ENCODE peak calls at places on chromosomes 5 and 9, in ten cellular contexts. One of them, this sample, is unnamed.

GRCh38 chr5:122126711-122127385 is 2.5 kb upstream of the ZNF474 start:
- DNase-seq in upper lobe of right lung: no peak
- DNase-seq in brain microvascular endothelial cell: no peak
- DNase-seq in astrocyte of the hippocampus: peak
- DNase-seq in epithelial cell of esophagus: no peak
- DNase-seq in skeletal muscle cell: no peak
- DNase-seq in Calu3: no peak
- DNase-seq in astrocyte of the spinal cord: peak
- DNase-seq in activated naive CD4-positive, alpha-beta T cell treated with anti-CD3 and anti-CD28 coated beads for 36 hours: no peak
- DNase-seq in amniotic epithelial cell: peak
- DNase-seq in this sample: no peak

GRCh38 chr9:120555884-120556283 is 24.1 kb downstream of the CDK5RAP2 start:
- DNase-seq in upper lobe of right lung: no peak
- DNase-seq in brain microvascular endothelial cell: no peak
- DNase-seq in astrocyte of the hippocampus: no peak
- DNase-seq in epithelial cell of esophagus: no peak
- DNase-seq in skeletal muscle cell: no peak
- DNase-seq in Calu3: no peak
- DNase-seq in astrocyte of the spinal cord: no peak
- DNase-seq in activated naive CD4-positive, alpha-beta T cell treated with anti-CD3 and anti-CD28 coated beads for 36 hours: no peak
- DNase-seq in amniotic epithelial cell: no peak
- DNase-seq in this sample: no peak

GRCh38 chr9:85223506-85224108 is 518.1 kb downstream of the AGTPBP1 start:
- DNase-seq in upper lobe of right lung: no peak
- DNase-seq in brain microvascular endothelial cell: no peak
- DNase-seq in astrocyte of the hippocampus: no peak
- DNase-seq in epithelial cell of esophagus: peak
- DNase-seq in skeletal muscle cell: no peak
- DNase-seq in Calu3: no peak
- DNase-seq in astrocyte of the spinal cord: peak
- DNase-seq in activated naive CD4-positive, alpha-beta T cell treated with anti-CD3 and anti-CD28 coated beads for 36 hours: no peak
- DNase-seq in amniotic epithelial cell: no peak
- DNase-seq in this sample: no peak

GRCh38 chr9:135525241-135526088 is 4.2 kb downstream of the LCN1 start:
- DNase-seq in upper lobe of right lung: peak
- DNase-seq in brain microvascular endothelial cell: no peak
- DNase-seq in astrocyte of the hippocampus: no peak
- DNase-seq in epithelial cell of esophagus: no peak
- DNase-seq in skeletal muscle cell: no peak
- DNase-seq in Calu3: no peak
- DNase-seq in astrocyte of the spinal cord: no peak
- DNase-seq in activated naive CD4-positive, alpha-beta T cell treated with anti-CD3 and anti-CD28 coated beads for 36 hours: no peak
- DNase-seq in amniotic epithelial cell: no peak
- DNase-seq in this sample: no peak

GRCh38 chr5:75053286-75054109 is 1.1 kb upstream of the GCNT4 start:
- DNase-seq in upper lobe of right lung: peak
- DNase-seq in brain microvascular endothelial cell: peak
- DNase-seq in astrocyte of the hippocampus: peak
- DNase-seq in epithelial cell of esophagus: peak
- DNase-seq in skeletal muscle cell: no peak
- DNase-seq in Calu3: peak
- DNase-seq in astrocyte of the spinal cord: peak
- DNase-seq in activated naive CD4-positive, alpha-beta T cell treated with anti-CD3 and anti-CD28 coated beads for 36 hours: peak
- DNase-seq in amniotic epithelial cell: peak
- DNase-seq in this sample: peak

GRCh38 chr5:74632947-74633356 is 7.6 kb downstream of the ENC1 start:
- DNase-seq in upper lobe of right lung: no peak
- DNase-seq in brain microvascular endothelial cell: peak
- DNase-seq in astrocyte of the hippocampus: peak
- DNase-seq in epithelial cell of esophagus: peak
- DNase-seq in skeletal muscle cell: no peak
- DNase-seq in Calu3: no peak
- DNase-seq in astrocyte of the spinal cord: peak
- DNase-seq in activated naive CD4-positive, alpha-beta T cell treated with anti-CD3 and anti-CD28 coated beads for 36 hours: no peak
- DNase-seq in amniotic epithelial cell: peak
- DNase-seq in this sample: no peak

GRCh38 chr5:7876867-7877266 is 7.9 kb downstream of the MTRR start:
- DNase-seq in upper lobe of right lung: no peak
- DNase-seq in brain microvascular endothelial cell: peak
- DNase-seq in astrocyte of the hippocampus: peak
- DNase-seq in epithelial cell of esophagus: peak
- DNase-seq in skeletal muscle cell: no peak
- DNase-seq in Calu3: no peak
- DNase-seq in astrocyte of the spinal cord: peak
- DNase-seq in activated naive CD4-positive, alpha-beta T cell treated with anti-CD3 and anti-CD28 coated beads for 36 hours: peak
- DNase-seq in amniotic epithelial cell: peak
- DNase-seq in this sample: peak

GRCh38 chr9:113906411-113907110 is 30.5 kb downstream of the ZNF618 start:
- DNase-seq in upper lobe of right lung: no peak
- DNase-seq in brain microvascular endothelial cell: no peak
- DNase-seq in astrocyte of the hippocampus: peak
- DNase-seq in epithelial cell of esophagus: peak
- DNase-seq in skeletal muscle cell: no peak
- DNase-seq in Calu3: no peak
- DNase-seq in astrocyte of the spinal cord: peak
- DNase-seq in activated naive CD4-positive, alpha-beta T cell treated with anti-CD3 and anti-CD28 coated beads for 36 hours: no peak
- DNase-seq in amniotic epithelial cell: no peak
- DNase-seq in this sample: no peak

GRCh38 chr9:110531776-110532175 is 47.8 kb downstream of the SVEP1 start:
- DNase-seq in upper lobe of right lung: no peak
- DNase-seq in brain microvascular endothelial cell: no peak
- DNase-seq in astrocyte of the hippocampus: no peak
- DNase-seq in epithelial cell of esophagus: no peak
- DNase-seq in skeletal muscle cell: no peak
- DNase-seq in Calu3: no peak
- DNase-seq in astrocyte of the spinal cord: peak
- DNase-seq in activated naive CD4-positive, alpha-beta T cell treated with anti-CD3 and anti-CD28 coated beads for 36 hours: no peak
- DNase-seq in amniotic epithelial cell: peak
- DNase-seq in this sample: peak

GRCh38 chr5:90866333-90866732 is 307.7 kb downstream of the ADGRV1 start:
- DNase-seq in upper lobe of right lung: no peak
- DNase-seq in brain microvascular endothelial cell: no peak
- DNase-seq in astrocyte of the hippocampus: peak
- DNase-seq in epithelial cell of esophagus: peak
- DNase-seq in skeletal muscle cell: no peak
- DNase-seq in Calu3: no peak
- DNase-seq in astrocyte of the spinal cord: peak
- DNase-seq in activated naive CD4-positive, alpha-beta T cell treated with anti-CD3 and anti-CD28 coated beads for 36 hours: no peak
- DNase-seq in amniotic epithelial cell: peak
- DNase-seq in this sample: peak

GRCh38 chr5:142364251-142365145 is 39.7 kb upstream of the SPRY4 start:
- DNase-seq in upper lobe of right lung: no peak
- DNase-seq in brain microvascular endothelial cell: no peak
- DNase-seq in astrocyte of the hippocampus: no peak
- DNase-seq in epithelial cell of esophagus: peak
- DNase-seq in skeletal muscle cell: no peak
- DNase-seq in Calu3: no peak
- DNase-seq in astrocyte of the spinal cord: no peak
- DNase-seq in activated naive CD4-positive, alpha-beta T cell treated with anti-CD3 and anti-CD28 coated beads for 36 hours: no peak
- DNase-seq in amniotic epithelial cell: no peak
- DNase-seq in this sample: no peak

GRCh38 chr9:71037521-71037920 is 83.9 kb downstream of the TRPM3 start:
- DNase-seq in upper lobe of right lung: no peak
- DNase-seq in brain microvascular endothelial cell: no peak
- DNase-seq in astrocyte of the hippocampus: no peak
- DNase-seq in epithelial cell of esophagus: no peak
- DNase-seq in skeletal muscle cell: no peak
- DNase-seq in Calu3: no peak
- DNase-seq in astrocyte of the spinal cord: no peak
- DNase-seq in activated naive CD4-positive, alpha-beta T cell treated with anti-CD3 and anti-CD28 coated beads for 36 hours: no peak
- DNase-seq in amniotic epithelial cell: no peak
- DNase-seq in this sample: no peak

GRCh38 chr5:160466121-160466520 is 44.5 kb downstream of the PTTG1 start:
- DNase-seq in upper lobe of right lung: no peak
- DNase-seq in brain microvascular endothelial cell: no peak
- DNase-seq in astrocyte of the hippocampus: no peak
- DNase-seq in epithelial cell of esophagus: no peak
- DNase-seq in skeletal muscle cell: no peak
- DNase-seq in Calu3: no peak
- DNase-seq in astrocyte of the spinal cord: no peak
- DNase-seq in activated naive CD4-positive, alpha-beta T cell treated with anti-CD3 and anti-CD28 coated beads for 36 hours: no peak
- DNase-seq in amniotic epithelial cell: no peak
- DNase-seq in this sample: no peak

GRCh38 chr5:161273410-161273809 is 273.1 kb downstream of the GABRB2 start:
- DNase-seq in upper lobe of right lung: no peak
- DNase-seq in brain microvascular endothelial cell: no peak
- DNase-seq in astrocyte of the hippocampus: no peak
- DNase-seq in epithelial cell of esophagus: no peak
- DNase-seq in skeletal muscle cell: no peak
- DNase-seq in Calu3: no peak
- DNase-seq in astrocyte of the spinal cord: no peak
- DNase-seq in activated naive CD4-positive, alpha-beta T cell treated with anti-CD3 and anti-CD28 coated beads for 36 hours: no peak
- DNase-seq in amniotic epithelial cell: no peak
- DNase-seq in this sample: no peak

GRCh38 chr5:122312670-122312988 is 592 bp downstream of the SNCAIP start:
- DNase-seq in upper lobe of right lung: peak
- DNase-seq in brain microvascular endothelial cell: no peak
- DNase-seq in astrocyte of the hippocampus: peak
- DNase-seq in epithelial cell of esophagus: peak
- DNase-seq in skeletal muscle cell: no peak
- DNase-seq in Calu3: peak
- DNase-seq in astrocyte of the spinal cord: peak
- DNase-seq in activated naive CD4-positive, alpha-beta T cell treated with anti-CD3 and anti-CD28 coated beads for 36 hours: no peak
- DNase-seq in amniotic epithelial cell: peak
- DNase-seq in this sample: no peak

GRCh38 chr9:21883642-21884041 is 81.2 kb downstream of the MTAP start:
- DNase-seq in upper lobe of right lung: no peak
- DNase-seq in brain microvascular endothelial cell: no peak
- DNase-seq in astrocyte of the hippocampus: no peak
- DNase-seq in epithelial cell of esophagus: no peak
- DNase-seq in skeletal muscle cell: no peak
- DNase-seq in Calu3: no peak
- DNase-seq in astrocyte of the spinal cord: no peak
- DNase-seq in activated naive CD4-positive, alpha-beta T cell treated with anti-CD3 and anti-CD28 coated beads for 36 hours: no peak
- DNase-seq in amniotic epithelial cell: no peak
- DNase-seq in this sample: no peak

GRCh38 chr5:139649082-139649991 is 1.2 kb downstream of the CXXC5 start:
- DNase-seq in upper lobe of right lung: peak
- DNase-seq in brain microvascular endothelial cell: no peak
- DNase-seq in astrocyte of the hippocampus: peak
- DNase-seq in epithelial cell of esophagus: no peak
- DNase-seq in skeletal muscle cell: no peak
- DNase-seq in Calu3: no peak
- DNase-seq in astrocyte of the spinal cord: peak
- DNase-seq in activated naive CD4-positive, alpha-beta T cell treated with anti-CD3 and anti-CD28 coated beads for 36 hours: no peak
- DNase-seq in amniotic epithelial cell: no peak
- DNase-seq in this sample: no peak

GRCh38 chr9:112248722-112249121 is 73.6 kb upstream of the SUSD1 start:
- DNase-seq in upper lobe of right lung: no peak
- DNase-seq in brain microvascular endothelial cell: peak
- DNase-seq in astrocyte of the hippocampus: peak
- DNase-seq in epithelial cell of esophagus: peak
- DNase-seq in skeletal muscle cell: no peak
- DNase-seq in Calu3: no peak
- DNase-seq in astrocyte of the spinal cord: peak
- DNase-seq in activated naive CD4-positive, alpha-beta T cell treated with anti-CD3 and anti-CD28 coated beads for 36 hours: no peak
- DNase-seq in amniotic epithelial cell: peak
- DNase-seq in this sample: no peak

GRCh38 chr9:72506615-72507014 is 14.8 kb upstream of the TMC1 start:
- DNase-seq in upper lobe of right lung: no peak
- DNase-seq in brain microvascular endothelial cell: no peak
- DNase-seq in astrocyte of the hippocampus: no peak
- DNase-seq in epithelial cell of esophagus: no peak
- DNase-seq in skeletal muscle cell: no peak
- DNase-seq in Calu3: no peak
- DNase-seq in astrocyte of the spinal cord: no peak
- DNase-seq in activated naive CD4-positive, alpha-beta T cell treated with anti-CD3 and anti-CD28 coated beads for 36 hours: no peak
- DNase-seq in amniotic epithelial cell: no peak
- DNase-seq in this sample: no peak